ENCODE peak calls at places on chromosome 1, in seven cellular contexts. One of them, this sample, is unnamed.

GRCh38 chr1:14913475-14914155 is 239.9 kb upstream of the TMEM51 start:
- DNase-seq in pons: no peak
- DNase-seq in activated T-cell treated with anti-CD3 and anti-CD28 coated beads for 4 hours: no peak
- DNase-seq in MCF 10A: peak
- DNase-seq in NCI-H1105 treated with DMSO at 0.1 percent for 48 hours: peak
- DNase-seq in ascending aorta: no peak
- DNase-seq in stimulated activated CD4-positive, alpha-beta T cell treated with anti-CD3 and anti-CD28 coated beads, Interleukin-15, amount 100 ng/mL, for 24 hours: no peak
- DNase-seq in this sample: peak

GRCh38 chr1:53339736-53340385 is 12.0 kb upstream of the LRP8 start:
- DNase-seq in stimulated activated CD4-positive, alpha-beta T cell treated with anti-CD3 and anti-CD28 coated beads, Interleukin-15, amount 100 ng/mL, for 24 hours: no peak
- DNase-seq in activated T-cell treated with anti-CD3 and anti-CD28 coated beads for 4 hours: no peak
- DNase-seq in NCI-H1105 treated with DMSO at 0.1 percent for 48 hours: no peak
- DNase-seq in pons: no peak
- DNase-seq in MCF 10A: no peak
- DNase-seq in ascending aorta: no peak
- DNase-seq in this sample: no peak

GRCh38 chr1:188782220-188782841 is 1695.3 kb downstream of the BRINP3 start:
- DNase-seq in pons: peak
- DNase-seq in NCI-H1105 treated with DMSO at 0.1 percent for 48 hours: no peak
- DNase-seq in activated T-cell treated with anti-CD3 and anti-CD28 coated beads for 4 hours: no peak
- DNase-seq in MCF 10A: peak
- DNase-seq in stimulated activated CD4-positive, alpha-beta T cell treated with anti-CD3 and anti-CD28 coated beads, Interleukin-15, amount 100 ng/mL, for 24 hours: no peak
- DNase-seq in ascending aorta: no peak
- DNase-seq in this sample: peak

GRCh38 chr1:205398586-205398985 is 23.3 kb downstream of the LEMD1 start:
- DNase-seq in activated T-cell treated with anti-CD3 and anti-CD28 coated beads for 4 hours: no peak
- DNase-seq in NCI-H1105 treated with DMSO at 0.1 percent for 48 hours: no peak
- DNase-seq in MCF 10A: no peak
- DNase-seq in stimulated activated CD4-positive, alpha-beta T cell treated with anti-CD3 and anti-CD28 coated beads, Interleukin-15, amount 100 ng/mL, for 24 hours: no peak
- DNase-seq in ascending aorta: no peak
- DNase-seq in pons: no peak
- DNase-seq in this sample: no peak

GRCh38 chr1:227316941-227317540 is 1.3 kb downstream of the CDC42BPA start:
- DNase-seq in pons: peak
- DNase-seq in activated T-cell treated with anti-CD3 and anti-CD28 coated beads for 4 hours: no peak
- DNase-seq in stimulated activated CD4-positive, alpha-beta T cell treated with anti-CD3 and anti-CD28 coated beads, Interleukin-15, amount 100 ng/mL, for 24 hours: no peak
- DNase-seq in MCF 10A: peak
- DNase-seq in ascending aorta: no peak
- DNase-seq in NCI-H1105 treated with DMSO at 0.1 percent for 48 hours: no peak
- DNase-seq in this sample: peak

GRCh38 chr1:175504875-175505555 is 238.4 kb downstream of the TNR start:
- DNase-seq in stimulated activated CD4-positive, alpha-beta T cell treated with anti-CD3 and anti-CD28 coated beads, Interleukin-15, amount 100 ng/mL, for 24 hours: no peak
- DNase-seq in ascending aorta: no peak
- DNase-seq in pons: no peak
- DNase-seq in activated T-cell treated with anti-CD3 and anti-CD28 coated beads for 4 hours: no peak
- DNase-seq in MCF 10A: no peak
- DNase-seq in NCI-H1105 treated with DMSO at 0.1 percent for 48 hours: no peak
- DNase-seq in this sample: no peak

GRCh38 chr1:39086386-39087108 is 60.4 kb downstream of the NDUFS5 start:
- DNase-seq in MCF 10A: no peak
- DNase-seq in pons: no peak
- DNase-seq in ascending aorta: no peak
- DNase-seq in NCI-H1105 treated with DMSO at 0.1 percent for 48 hours: no peak
- DNase-seq in stimulated activated CD4-positive, alpha-beta T cell treated with anti-CD3 and anti-CD28 coated beads, Interleukin-15, amount 100 ng/mL, for 24 hours: no peak
- DNase-seq in activated T-cell treated with anti-CD3 and anti-CD28 coated beads for 4 hours: no peak
- DNase-seq in this sample: no peak

GRCh38 chr1:82065917-82066316 is 265.2 kb downstream of the ADGRL2 start:
- DNase-seq in pons: no peak
- DNase-seq in stimulated activated CD4-positive, alpha-beta T cell treated with anti-CD3 and anti-CD28 coated beads, Interleukin-15, amount 100 ng/mL, for 24 hours: no peak
- DNase-seq in NCI-H1105 treated with DMSO at 0.1 percent for 48 hours: no peak
- DNase-seq in MCF 10A: no peak
- DNase-seq in ascending aorta: no peak
- DNase-seq in activated T-cell treated with anti-CD3 and anti-CD28 coated beads for 4 hours: no peak
- DNase-seq in this sample: no peak

GRCh38 chr1:234294109-234294845 is 79.0 kb upstream of the COA6 start:
- DNase-seq in NCI-H1105 treated with DMSO at 0.1 percent for 48 hours: no peak
- DNase-seq in ascending aorta: no peak
- DNase-seq in MCF 10A: no peak
- DNase-seq in stimulated activated CD4-positive, alpha-beta T cell treated with anti-CD3 and anti-CD28 coated beads, Interleukin-15, amount 100 ng/mL, for 24 hours: no peak
- DNase-seq in activated T-cell treated with anti-CD3 and anti-CD28 coated beads for 4 hours: no peak
- DNase-seq in pons: no peak
- DNase-seq in this sample: no peak

GRCh38 chr1:25862785-25863485 is 3.7 kb upstream of the AUNIP start:
- DNase-seq in stimulated activated CD4-positive, alpha-beta T cell treated with anti-CD3 and anti-CD28 coated beads, Interleukin-15, amount 100 ng/mL, for 24 hours: no peak
- DNase-seq in MCF 10A: no peak
- DNase-seq in pons: no peak
- DNase-seq in NCI-H1105 treated with DMSO at 0.1 percent for 48 hours: no peak
- DNase-seq in activated T-cell treated with anti-CD3 and anti-CD28 coated beads for 4 hours: no peak
- DNase-seq in ascending aorta: no peak
- DNase-seq in this sample: no peak

GRCh38 chr1:225849905-225850304 is 32.3 kb downstream of the TMEM63A start:
- DNase-seq in activated T-cell treated with anti-CD3 and anti-CD28 coated beads for 4 hours: no peak
- DNase-seq in NCI-H1105 treated with DMSO at 0.1 percent for 48 hours: no peak
- DNase-seq in stimulated activated CD4-positive, alpha-beta T cell treated with anti-CD3 and anti-CD28 coated beads, Interleukin-15, amount 100 ng/mL, for 24 hours: peak
- DNase-seq in MCF 10A: no peak
- DNase-seq in ascending aorta: no peak
- DNase-seq in pons: peak
- DNase-seq in this sample: no peak

GRCh38 chr1:106225406-106225805 is 831.1 kb upstream of the PRMT6 start:
- DNase-seq in NCI-H1105 treated with DMSO at 0.1 percent for 48 hours: no peak
- DNase-seq in MCF 10A: no peak
- DNase-seq in stimulated activated CD4-positive, alpha-beta T cell treated with anti-CD3 and anti-CD28 coated beads, Interleukin-15, amount 100 ng/mL, for 24 hours: no peak
- DNase-seq in pons: no peak
- DNase-seq in activated T-cell treated with anti-CD3 and anti-CD28 coated beads for 4 hours: no peak
- DNase-seq in ascending aorta: no peak
- DNase-seq in this sample: no peak

GRCh38 chr1:4307468-4307845 is 347.0 kb upstream of the AJAP1 start:
- DNase-seq in stimulated activated CD4-positive, alpha-beta T cell treated with anti-CD3 and anti-CD28 coated beads, Interleukin-15, amount 100 ng/mL, for 24 hours: no peak
- DNase-seq in pons: no peak
- DNase-seq in MCF 10A: no peak
- DNase-seq in ascending aorta: no peak
- DNase-seq in NCI-H1105 treated with DMSO at 0.1 percent for 48 hours: no peak
- DNase-seq in activated T-cell treated with anti-CD3 and anti-CD28 coated beads for 4 hours: no peak
- DNase-seq in this sample: no peak

This sample was measured in NCI-H1694 treated with DMSO at 0.1 percent for 48 hours.